ENCODE peak calls at places on chromosomes 11 and 22, in ten cellular contexts. One of them, this sample, is unnamed.

GRCh38 chr22:50342651-50343540 is at the start of gene PPP6R2:
- DNase-seq in posterior cingulate gyrus: peak; percentile 81
- DNase-seq in CD4-positive, CD25-positive, alpha-beta regulatory T cell: peak; percentile 82
- DNase-seq in stimulated activated CD8-positive, alpha-beta memory T cell treated with anti-CD3 and anti-CD28 coated beads, Interleukin-2, amount 100 ng/mL, for 48 hours: peak; percentile 88
- DNase-seq in stromal cell of bone marrow: peak; percentile 43
- DNase-seq in EL: peak; percentile 77
- DNase-seq in Caki2: peak; percentile 77
- DNase-seq in amniotic stem cell: peak; percentile 51
- DNase-seq in lung microvascular endothelial cell: peak; percentile 81
- DNase-seq in GM03348: peak; percentile 97
- DNase-seq in this sample: peak; percentile 85

GRCh38 chr11:119897046-119897440 is 168.0 kb upstream of the NECTIN1 start:
- DNase-seq in stromal cell of bone marrow: no peak
- DNase-seq in lung microvascular endothelial cell: no peak
- DNase-seq in amniotic stem cell: no peak
- DNase-seq in CD4-positive, CD25-positive, alpha-beta regulatory T cell: no peak
- DNase-seq in GM03348: no peak
- DNase-seq in posterior cingulate gyrus: no peak
- DNase-seq in Caki2: no peak
- DNase-seq in EL: no peak
- DNase-seq in stimulated activated CD8-positive, alpha-beta memory T cell treated with anti-CD3 and anti-CD28 coated beads, Interleukin-2, amount 100 ng/mL, for 48 hours: no peak
- DNase-seq in this sample: no peak

GRCh38 chr11:74327076-74327475 is 15.6 kb upstream of the P4HA3 start:
- DNase-seq in GM03348: no peak
- DNase-seq in amniotic stem cell: no peak
- DNase-seq in stimulated activated CD8-positive, alpha-beta memory T cell treated with anti-CD3 and anti-CD28 coated beads, Interleukin-2, amount 100 ng/mL, for 48 hours: no peak
- DNase-seq in CD4-positive, CD25-positive, alpha-beta regulatory T cell: no peak
- DNase-seq in Caki2: no peak
- DNase-seq in stromal cell of bone marrow: no peak
- DNase-seq in posterior cingulate gyrus: no peak
- DNase-seq in EL: no peak
- DNase-seq in lung microvascular endothelial cell: no peak
- DNase-seq in this sample: no peak

GRCh38 chr22:47328550-47329243 is 566.2 kb downstream of the TBC1D22A start:
- DNase-seq in posterior cingulate gyrus: no peak
- DNase-seq in CD4-positive, CD25-positive, alpha-beta regulatory T cell: no peak
- DNase-seq in EL: peak; percentile 70
- DNase-seq in Caki2: peak; percentile 95
- DNase-seq in lung microvascular endothelial cell: no peak
- DNase-seq in GM03348: peak; percentile 83
- DNase-seq in stimulated activated CD8-positive, alpha-beta memory T cell treated with anti-CD3 and anti-CD28 coated beads, Interleukin-2, amount 100 ng/mL, for 48 hours: no peak
- DNase-seq in stromal cell of bone marrow: peak; percentile 92
- DNase-seq in amniotic stem cell: peak; percentile 56
- DNase-seq in this sample: no peak

GRCh38 chr22:37983860-37984791 is at the start of gene SOX10:
- DNase-seq in lung microvascular endothelial cell: no peak
- DNase-seq in Caki2: no peak
- DNase-seq in CD4-positive, CD25-positive, alpha-beta regulatory T cell: no peak
- DNase-seq in posterior cingulate gyrus: peak; percentile 73
- DNase-seq in stimulated activated CD8-positive, alpha-beta memory T cell treated with anti-CD3 and anti-CD28 coated beads, Interleukin-2, amount 100 ng/mL, for 48 hours: no peak
- DNase-seq in amniotic stem cell: no peak
- DNase-seq in stromal cell of bone marrow: no peak
- DNase-seq in EL: no peak
- DNase-seq in GM03348: no peak
- DNase-seq in this sample: no peak

GRCh38 chr11:133078591-133079179 is 453.6 kb downstream of the OPCML start:
- DNase-seq in GM03348: peak; percentile 77
- DNase-seq in lung microvascular endothelial cell: peak; percentile 34
- DNase-seq in EL: peak; percentile 43
- DNase-seq in CD4-positive, CD25-positive, alpha-beta regulatory T cell: no peak
- DNase-seq in stimulated activated CD8-positive, alpha-beta memory T cell treated with anti-CD3 and anti-CD28 coated beads, Interleukin-2, amount 100 ng/mL, for 48 hours: no peak
- DNase-seq in amniotic stem cell: no peak
- DNase-seq in stromal cell of bone marrow: no peak
- DNase-seq in posterior cingulate gyrus: peak; percentile 67
- DNase-seq in Caki2: peak; percentile 3
- DNase-seq in this sample: no peak

GRCh38 chr22:41152902-41153301 is 52.2 kb upstream of the L3MBTL2 start:
- DNase-seq in amniotic stem cell: no peak
- DNase-seq in lung microvascular endothelial cell: no peak
- DNase-seq in posterior cingulate gyrus: no peak
- DNase-seq in stromal cell of bone marrow: no peak
- DNase-seq in GM03348: no peak
- DNase-seq in stimulated activated CD8-positive, alpha-beta memory T cell treated with anti-CD3 and anti-CD28 coated beads, Interleukin-2, amount 100 ng/mL, for 48 hours: no peak
- DNase-seq in CD4-positive, CD25-positive, alpha-beta regulatory T cell: no peak
- DNase-seq in EL: no peak
- DNase-seq in Caki2: no peak
- DNase-seq in this sample: no peak

GRCh38 chr11:1748467-1749019 is 1.9 kb downstream of the IFITM10 start:
- DNase-seq in lung microvascular endothelial cell: peak; percentile 45
- DNase-seq in stimulated activated CD8-positive, alpha-beta memory T cell treated with anti-CD3 and anti-CD28 coated beads, Interleukin-2, amount 100 ng/mL, for 48 hours: no peak
- DNase-seq in amniotic stem cell: no peak
- DNase-seq in Caki2: no peak
- DNase-seq in CD4-positive, CD25-positive, alpha-beta regulatory T cell: no peak
- DNase-seq in GM03348: no peak
- DNase-seq in EL: no peak
- DNase-seq in posterior cingulate gyrus: no peak
- DNase-seq in stromal cell of bone marrow: no peak
- DNase-seq in this sample: no peak

GRCh38 chr11:135009125-135009524 is 597.1 kb upstream of the B3GAT1 start:
- DNase-seq in posterior cingulate gyrus: no peak
- DNase-seq in lung microvascular endothelial cell: no peak
- DNase-seq in Caki2: no peak
- DNase-seq in stimulated activated CD8-positive, alpha-beta memory T cell treated with anti-CD3 and anti-CD28 coated beads, Interleukin-2, amount 100 ng/mL, for 48 hours: no peak
- DNase-seq in CD4-positive, CD25-positive, alpha-beta regulatory T cell: no peak
- DNase-seq in GM03348: no peak
- DNase-seq in EL: no peak
- DNase-seq in stromal cell of bone marrow: no peak
- DNase-seq in amniotic stem cell: no peak
- DNase-seq in this sample: no peak

GRCh38 chr11:127255239-127255638 is 254.7 kb upstream of the KIRREL3 start:
- DNase-seq in stromal cell of bone marrow: no peak
- DNase-seq in Caki2: no peak
- DNase-seq in posterior cingulate gyrus: no peak
- DNase-seq in GM03348: no peak
- DNase-seq in EL: no peak
- DNase-seq in CD4-positive, CD25-positive, alpha-beta regulatory T cell: no peak
- DNase-seq in stimulated activated CD8-positive, alpha-beta memory T cell treated with anti-CD3 and anti-CD28 coated beads, Interleukin-2, amount 100 ng/mL, for 48 hours: no peak
- DNase-seq in lung microvascular endothelial cell: no peak
- DNase-seq in amniotic stem cell: no peak
- DNase-seq in this sample: no peak

GRCh38 chr22:49531533-49531895 is 296.2 kb downstream of the BRD1 start:
- DNase-seq in stimulated activated CD8-positive, alpha-beta memory T cell treated with anti-CD3 and anti-CD28 coated beads, Interleukin-2, amount 100 ng/mL, for 48 hours: no peak
- DNase-seq in posterior cingulate gyrus: no peak
- DNase-seq in lung microvascular endothelial cell: no peak
- DNase-seq in stromal cell of bone marrow: no peak
- DNase-seq in amniotic stem cell: no peak
- DNase-seq in EL: no peak
- DNase-seq in Caki2: no peak
- DNase-seq in GM03348: no peak
- DNase-seq in CD4-positive, CD25-positive, alpha-beta regulatory T cell: no peak
- DNase-seq in this sample: no peak

GRCh38 chr22:21791635-21792625 is 56.3 kb upstream of the YPEL1 start:
- DNase-seq in CD4-positive, CD25-positive, alpha-beta regulatory T cell: no peak
- DNase-seq in lung microvascular endothelial cell: no peak
- DNase-seq in EL: peak; percentile 19
- DNase-seq in amniotic stem cell: no peak
- DNase-seq in Caki2: peak; percentile 21
- DNase-seq in stimulated activated CD8-positive, alpha-beta memory T cell treated with anti-CD3 and anti-CD28 coated beads, Interleukin-2, amount 100 ng/mL, for 48 hours: peak; percentile 35
- DNase-seq in GM03348: no peak
- DNase-seq in stromal cell of bone marrow: no peak
- DNase-seq in posterior cingulate gyrus: no peak
- DNase-seq in this sample: no peak

GRCh38 chr11:9662273-9662672 is 1.6 kb upstream of the SWAP70 start:
- DNase-seq in CD4-positive, CD25-positive, alpha-beta regulatory T cell: no peak
- DNase-seq in stromal cell of bone marrow: no peak
- DNase-seq in lung microvascular endothelial cell: no peak
- DNase-seq in EL: no peak
- DNase-seq in stimulated activated CD8-positive, alpha-beta memory T cell treated with anti-CD3 and anti-CD28 coated beads, Interleukin-2, amount 100 ng/mL, for 48 hours: no peak
- DNase-seq in posterior cingulate gyrus: no peak
- DNase-seq in Caki2: peak; percentile 14
- DNase-seq in amniotic stem cell: no peak
- DNase-seq in GM03348: no peak
- DNase-seq in this sample: no peak

GRCh38 chr11:75204685-75205667 is 35.6 kb upstream of the TPBGL start:
- DNase-seq in amniotic stem cell: peak; percentile 72
- DNase-seq in lung microvascular endothelial cell: peak; percentile 88
- DNase-seq in EL: peak; percentile 82
- DNase-seq in CD4-positive, CD25-positive, alpha-beta regulatory T cell: peak; percentile 55
- DNase-seq in GM03348: peak; percentile 93
- DNase-seq in posterior cingulate gyrus: peak; percentile 85
- DNase-seq in Caki2: peak; percentile 62
- DNase-seq in stimulated activated CD8-positive, alpha-beta memory T cell treated with anti-CD3 and anti-CD28 coated beads, Interleukin-2, amount 100 ng/mL, for 48 hours: peak; percentile 69
- DNase-seq in stromal cell of bone marrow: peak; percentile 68
- DNase-seq in this sample: peak; percentile 64

GRCh38 chr22:39242809-39243442 is 1.9 kb downstream of the PDGFB start:
- DNase-seq in stromal cell of bone marrow: no peak
- DNase-seq in Caki2: peak; percentile 77
- DNase-seq in stimulated activated CD8-positive, alpha-beta memory T cell treated with anti-CD3 and anti-CD28 coated beads, Interleukin-2, amount 100 ng/mL, for 48 hours: no peak
- DNase-seq in amniotic stem cell: no peak
- DNase-seq in EL: no peak
- DNase-seq in CD4-positive, CD25-positive, alpha-beta regulatory T cell: peak; percentile 37
- DNase-seq in lung microvascular endothelial cell: peak; percentile 45
- DNase-seq in GM03348: no peak
- DNase-seq in posterior cingulate gyrus: no peak
- DNase-seq in this sample: peak; percentile 45

GRCh38 chr11:122421684-122422083 is 233.8 kb upstream of the UBASH3B start:
- DNase-seq in EL: no peak
- DNase-seq in GM03348: no peak
- DNase-seq in Caki2: no peak
- DNase-seq in CD4-positive, CD25-positive, alpha-beta regulatory T cell: no peak
- DNase-seq in stromal cell of bone marrow: no peak
- DNase-seq in lung microvascular endothelial cell: no peak
- DNase-seq in amniotic stem cell: no peak
- DNase-seq in posterior cingulate gyrus: no peak
- DNase-seq in stimulated activated CD8-positive, alpha-beta memory T cell treated with anti-CD3 and anti-CD28 coated beads, Interleukin-2, amount 100 ng/mL, for 48 hours: no peak
- DNase-seq in this sample: no peak

GRCh38 chr11:112012877-112013276 is 12.3 kb upstream of the DLAT start:
- DNase-seq in EL: peak; percentile 34
- DNase-seq in amniotic stem cell: no peak
- DNase-seq in stimulated activated CD8-positive, alpha-beta memory T cell treated with anti-CD3 and anti-CD28 coated beads, Interleukin-2, amount 100 ng/mL, for 48 hours: no peak
- DNase-seq in Caki2: no peak
- DNase-seq in CD4-positive, CD25-positive, alpha-beta regulatory T cell: no peak
- DNase-seq in posterior cingulate gyrus: no peak
- DNase-seq in lung microvascular endothelial cell: no peak
- DNase-seq in stromal cell of bone marrow: no peak
- DNase-seq in GM03348: no peak
- DNase-seq in this sample: no peak

GRCh38 chr11:8794677-8795103 is 112.1 kb downstream of the RPL27A start:
- DNase-seq in EL: no peak
- DNase-seq in posterior cingulate gyrus: no peak
- DNase-seq in CD4-positive, CD25-positive, alpha-beta regulatory T cell: no peak
- DNase-seq in stromal cell of bone marrow: no peak
- DNase-seq in lung microvascular endothelial cell: peak; percentile 36
- DNase-seq in Caki2: no peak
- DNase-seq in amniotic stem cell: no peak
- DNase-seq in GM03348: no peak
- DNase-seq in stimulated activated CD8-positive, alpha-beta memory T cell treated with anti-CD3 and anti-CD28 coated beads, Interleukin-2, amount 100 ng/mL, for 48 hours: no peak
- DNase-seq in this sample: no peak

GRCh38 chr22:31734512-31734911 is 15.4 kb downstream of the PRR14L start:
- DNase-seq in GM03348: peak; percentile 63
- DNase-seq in lung microvascular endothelial cell: no peak
- DNase-seq in Caki2: no peak
- DNase-seq in CD4-positive, CD25-positive, alpha-beta regulatory T cell: no peak
- DNase-seq in posterior cingulate gyrus: no peak
- DNase-seq in EL: peak; percentile 88
- DNase-seq in stromal cell of bone marrow: no peak
- DNase-seq in amniotic stem cell: peak; percentile 28
- DNase-seq in stimulated activated CD8-positive, alpha-beta memory T cell treated with anti-CD3 and anti-CD28 coated beads, Interleukin-2, amount 100 ng/mL, for 48 hours: no peak
- DNase-seq in this sample: no peak

GRCh38 chr11:110587972-110588371 is 124.3 kb downstream of the ARHGAP20 start:
- DNase-seq in stromal cell of bone marrow: peak; percentile 16
- DNase-seq in GM03348: no peak
- DNase-seq in CD4-positive, CD25-positive, alpha-beta regulatory T cell: no peak
- DNase-seq in posterior cingulate gyrus: no peak
- DNase-seq in amniotic stem cell: no peak
- DNase-seq in lung microvascular endothelial cell: no peak
- DNase-seq in EL: no peak
- DNase-seq in Caki2: no peak
- DNase-seq in stimulated activated CD8-positive, alpha-beta memory T cell treated with anti-CD3 and anti-CD28 coated beads, Interleukin-2, amount 100 ng/mL, for 48 hours: no peak
- DNase-seq in this sample: no peak

GRCh38 chr22:46063861-46064235 is 86.5 kb upstream of the PPARA start:
- DNase-seq in CD4-positive, CD25-positive, alpha-beta regulatory T cell: no peak
- DNase-seq in stromal cell of bone marrow: no peak
- DNase-seq in EL: no peak
- DNase-seq in Caki2: no peak
- DNase-seq in stimulated activated CD8-positive, alpha-beta memory T cell treated with anti-CD3 and anti-CD28 coated beads, Interleukin-2, amount 100 ng/mL, for 48 hours: no peak
- DNase-seq in posterior cingulate gyrus: no peak
- DNase-seq in GM03348: no peak
- DNase-seq in amniotic stem cell: no peak
- DNase-seq in lung microvascular endothelial cell: no peak
- DNase-seq in this sample: no peak

GRCh38 chr11:132278801-132279574 is 908.6 kb downstream of the NTM start:
- DNase-seq in CD4-positive, CD25-positive, alpha-beta regulatory T cell: no peak
- DNase-seq in EL: peak; percentile 46
- DNase-seq in stimulated activated CD8-positive, alpha-beta memory T cell treated with anti-CD3 and anti-CD28 coated beads, Interleukin-2, amount 100 ng/mL, for 48 hours: no peak
- DNase-seq in stromal cell of bone marrow: peak; percentile 16
- DNase-seq in posterior cingulate gyrus: no peak
- DNase-seq in lung microvascular endothelial cell: peak; percentile 1
- DNase-seq in Caki2: peak; percentile 2
- DNase-seq in GM03348: peak; percentile 71
- DNase-seq in amniotic stem cell: no peak
- DNase-seq in this sample: no peak

GRCh38 chr11:33329705-33330329 is 72.6 kb downstream of the HIPK3 start:
- DNase-seq in amniotic stem cell: peak; percentile 18
- DNase-seq in GM03348: peak; percentile 60
- DNase-seq in stromal cell of bone marrow: peak; percentile 33
- DNase-seq in CD4-positive, CD25-positive, alpha-beta regulatory T cell: peak; percentile 18
- DNase-seq in lung microvascular endothelial cell: peak; percentile 85
- DNase-seq in stimulated activated CD8-positive, alpha-beta memory T cell treated with anti-CD3 and anti-CD28 coated beads, Interleukin-2, amount 100 ng/mL, for 48 hours: no peak
- DNase-seq in Caki2: peak; percentile 21
- DNase-seq in posterior cingulate gyrus: peak; percentile 15
- DNase-seq in EL: peak; percentile 59
- DNase-seq in this sample: peak; percentile 23

GRCh38 chr11:86736303-86737143 is 63.8 kb upstream of the PRSS23 start:
- DNase-seq in posterior cingulate gyrus: no peak
- DNase-seq in lung microvascular endothelial cell: no peak
- DNase-seq in stromal cell of bone marrow: no peak
- DNase-seq in amniotic stem cell: no peak
- DNase-seq in stimulated activated CD8-positive, alpha-beta memory T cell treated with anti-CD3 and anti-CD28 coated beads, Interleukin-2, amount 100 ng/mL, for 48 hours: no peak
- DNase-seq in CD4-positive, CD25-positive, alpha-beta regulatory T cell: no peak
- DNase-seq in Caki2: no peak
- DNase-seq in GM03348: no peak
- DNase-seq in EL: no peak
- DNase-seq in this sample: no peak

GRCh38 chr11:83645561-83645960 is 359.4 kb upstream of the CCDC90B start:
- DNase-seq in lung microvascular endothelial cell: no peak
- DNase-seq in posterior cingulate gyrus: no peak
- DNase-seq in amniotic stem cell: no peak
- DNase-seq in EL: no peak
- DNase-seq in stromal cell of bone marrow: no peak
- DNase-seq in GM03348: no peak
- DNase-seq in CD4-positive, CD25-positive, alpha-beta regulatory T cell: no peak
- DNase-seq in stimulated activated CD8-positive, alpha-beta memory T cell treated with anti-CD3 and anti-CD28 coated beads, Interleukin-2, amount 100 ng/mL, for 48 hours: no peak
- DNase-seq in Caki2: no peak
- DNase-seq in this sample: no peak

GRCh38 chr22:47432683-47433082 is 670.2 kb downstream of the TBC1D22A start:
- DNase-seq in amniotic stem cell: no peak
- DNase-seq in CD4-positive, CD25-positive, alpha-beta regulatory T cell: no peak
- DNase-seq in posterior cingulate gyrus: no peak
- DNase-seq in stromal cell of bone marrow: no peak
- DNase-seq in GM03348: no peak
- DNase-seq in EL: no peak
- DNase-seq in stimulated activated CD8-positive, alpha-beta memory T cell treated with anti-CD3 and anti-CD28 coated beads, Interleukin-2, amount 100 ng/mL, for 48 hours: no peak
- DNase-seq in Caki2: no peak
- DNase-seq in lung microvascular endothelial cell: no peak
- DNase-seq in this sample: no peak

This sample was measured in immature natural killer cell.